ENCODE peak calls at places on chromosomes 3 and 15, in six cellular contexts. One of them, this sample, is unnamed.
A peak's percentile ranks its signal among the peaks of the same experiment; 100 is the strongest.

GRCh38 chr3:30539772-30540171 is 66.6 kb upstream of the TGFBR2 start:
- DNase-seq in midbrain: no peak
- DNase-seq in T-helper 2 cell: no peak
- DNase-seq in fibroblast of the conjunctiva: no peak
- DNase-seq in ovary: no peak
- DNase-seq in omental fat pad: no peak
- DNase-seq in this sample: no peak

GRCh38 chr3:22122567-22122966 is 371.6 kb upstream of the ZNF385D start:
- DNase-seq in T-helper 2 cell: no peak
- DNase-seq in ovary: no peak
- DNase-seq in omental fat pad: no peak
- DNase-seq in midbrain: no peak
- DNase-seq in fibroblast of the conjunctiva: no peak
- DNase-seq in this sample: no peak

GRCh38 chr3:147934316-147935188 is 525.4 kb downstream of the ZIC1 start:
- DNase-seq in midbrain: no peak
- DNase-seq in omental fat pad: no peak
- DNase-seq in fibroblast of the conjunctiva: no peak
- DNase-seq in ovary: no peak
- DNase-seq in T-helper 2 cell: no peak
- DNase-seq in this sample: no peak

GRCh38 chr3:155069729-155070128 is 10.4 kb upstream of the MME start:
- DNase-seq in fibroblast of the conjunctiva: no peak
- DNase-seq in omental fat pad: no peak
- DNase-seq in ovary: no peak
- DNase-seq in T-helper 2 cell: no peak
- DNase-seq in midbrain: no peak
- DNase-seq in this sample: no peak

GRCh38 chr3:61251174-61251972 is at the start of gene FHIT:
- DNase-seq in ovary: peak; percentile 95
- DNase-seq in fibroblast of the conjunctiva: peak; percentile 91
- DNase-seq in midbrain: peak; percentile 96
- DNase-seq in T-helper 2 cell: peak; percentile 74
- DNase-seq in omental fat pad: peak; percentile 67
- DNase-seq in this sample: peak; percentile 96

GRCh38 chr3:65605876-65606432 is 432.8 kb downstream of the MAGI1 start:
- DNase-seq in ovary: no peak
- DNase-seq in omental fat pad: no peak
- DNase-seq in T-helper 2 cell: no peak
- DNase-seq in fibroblast of the conjunctiva: no peak
- DNase-seq in midbrain: no peak
- DNase-seq in this sample: no peak

GRCh38 chr3:1191061-1191460 is 98.2 kb downstream of the CNTN6 start:
- DNase-seq in ovary: no peak
- DNase-seq in T-helper 2 cell: no peak
- DNase-seq in omental fat pad: no peak
- DNase-seq in fibroblast of the conjunctiva: no peak
- DNase-seq in midbrain: no peak
- DNase-seq in this sample: no peak

GRCh38 chr15:86935841-86936240 is 856.2 kb downstream of the AGBL1 start:
- DNase-seq in ovary: no peak
- DNase-seq in omental fat pad: no peak
- DNase-seq in T-helper 2 cell: no peak
- DNase-seq in midbrain: peak; percentile 40
- DNase-seq in fibroblast of the conjunctiva: no peak
- DNase-seq in this sample: no peak

GRCh38 chr3:136444581-136444980 is 194.4 kb downstream of the PCCB start:
- DNase-seq in T-helper 2 cell: no peak
- DNase-seq in ovary: no peak
- DNase-seq in fibroblast of the conjunctiva: no peak
- DNase-seq in omental fat pad: no peak
- DNase-seq in midbrain: no peak
- DNase-seq in this sample: no peak

This sample was measured in colonic mucosa.